ENCODE peak calls at places on chromosomes 16 and 17, in six cellular contexts. F, H, P, V, A and J are unnamed samples.

GRCh38 chr16:24098896-24099295 is 157.2 kb upstream of the CACNG3 start:
- DNase-seq in V (no peak), A (no peak), F (no peak), H (no peak), P (no peak), J (no peak)

GRCh38 chr16:78362736-78363135 is 263.3 kb downstream of the WWOX start:
- DNase-seq in F (no peak), P (no peak), H (no peak), V (peak), A (no peak), J (no peak)

GRCh38 chr17:50681260-50682200 is 26.2 kb downstream of the ANKRD40 start:
- DNase-seq in P (peak), A (no peak), V (peak), H (peak), F (no peak), J (peak)

GRCh38 chr16:49545243-49545642 is 171.6 kb downstream of the C16orf78 start:
- DNase-seq in F (no peak), A (no peak), P (no peak), V (no peak), H (no peak), J (no peak)

GRCh38 chr16:6517321-6517720 is 815.3 kb upstream of the RBFOX1 start:
- DNase-seq in V (no peak), H (no peak), P (no peak), A (no peak), F (no peak), J (no peak)

GRCh38 chr17:9576521-9577401 is at the start of gene CFAP52:
- DNase-seq in A (peak), P (peak), H (peak), V (peak), F (peak), J (peak)

GRCh38 chr17:76051071-76051467 is 21.2 kb downstream of the SRP68 start:
- DNase-seq in H (no peak), F (no peak), V (no peak), A (no peak), P (no peak), J (no peak)

GRCh38 chr17:8226536-8227237 is 16.3 kb upstream of the AURKB start:
- DNase-seq in F (peak), H (peak), P (no peak), V (peak), A (peak), J (peak)

GRCh38 chr16:30066882-30067583 is 1.5 kb downstream of the ALDOA start:
- DNase-seq in V (no peak), H (peak), A (no peak), P (no peak), F (no peak), J (no peak)

GRCh38 chr17:14014647-14015046 is 54.7 kb upstream of the COX10 start:
- DNase-seq in H (no peak), V (no peak), P (no peak), A (no peak), F (no peak), J (no peak)

DNA sequence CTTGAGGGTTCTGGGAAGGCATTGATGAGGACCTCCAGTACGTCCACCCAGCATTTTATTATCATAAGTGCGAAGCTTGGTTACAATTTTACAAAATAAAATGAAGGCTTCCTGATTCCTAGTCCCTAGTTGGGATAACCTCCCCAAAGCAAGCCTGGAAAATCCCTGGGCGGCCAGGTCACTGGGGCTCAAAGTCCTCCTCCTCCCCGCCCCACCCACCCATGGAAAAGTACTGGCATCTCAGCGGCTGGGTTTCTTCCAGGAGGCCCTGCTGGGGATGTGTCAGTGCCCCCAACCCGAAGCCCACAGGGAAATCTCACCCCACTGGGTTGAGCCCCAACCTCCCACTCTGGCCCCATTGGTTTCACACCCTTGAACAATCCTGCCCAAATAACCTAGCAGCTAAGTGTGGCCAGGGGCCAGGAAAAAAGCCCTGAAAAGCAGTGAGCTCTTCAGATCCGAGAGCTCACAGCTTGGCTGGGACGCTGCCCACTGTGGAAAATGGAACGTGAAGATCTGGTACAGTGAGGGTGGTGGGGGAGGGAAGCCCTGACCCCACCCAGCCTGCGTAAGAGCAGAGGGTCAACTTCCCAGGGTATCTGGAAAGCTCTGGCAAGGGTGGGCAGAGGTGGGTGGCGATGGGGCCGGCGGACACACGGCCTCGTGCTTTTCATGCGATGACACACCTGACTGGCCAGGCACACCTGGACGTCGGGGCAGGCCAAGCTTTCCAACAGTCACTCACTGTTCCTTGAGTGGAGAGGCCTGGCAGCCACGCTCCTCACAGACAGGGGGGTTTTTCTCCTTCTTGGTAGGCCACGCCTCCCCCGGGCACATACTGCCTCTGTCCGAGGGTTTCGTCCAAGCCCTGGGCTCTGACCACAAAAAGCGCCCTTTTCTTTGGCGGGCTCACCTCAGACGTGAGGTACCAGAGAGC is 324.5 kb downstream of the SOX9 start:
- DNase-seq in H (no peak), A (no peak), P (peak), V (no peak), F (no peak), J (no peak)
- TF ChIP-seq GABPA in H (no peak), A (no peak), P (no peak), V (no peak), F (no peak), J (no peak)

GRCh38 chr17:80492343-80493136 is 16.1 kb upstream of the NPTX1 start:
- DNase-seq in H (no peak), F (no peak), V (no peak), P (no peak), A (no peak), J (no peak)

GRCh38 chr17:80498242-80498919 is 22.0 kb upstream of the NPTX1 start:
- DNase-seq in H (no peak), A (no peak), F (no peak), V (no peak), P (peak), J (no peak)

GRCh38 chr17:80497726-80498241 is 21.4 kb upstream of the NPTX1 start:
- DNase-seq in V (no peak), F (no peak), P (no peak), A (no peak), H (no peak), J (no peak)

GRCh38 chr17:80491478-80492342 is 15.3 kb upstream of the NPTX1 start:
- DNase-seq in H (peak), F (no peak), P (peak), V (no peak), A (peak), J (no peak)

GRCh38 chr17:80494547-80494946 is 18.1 kb upstream of the NPTX1 start:
- DNase-seq in V (no peak), A (no peak), H (no peak), F (no peak), P (no peak), J (no peak)
- H3K4me3 ChIP-seq in V (no peak), A (no peak), H (no peak), F (no peak), P (no peak), J (no peak)

GRCh38 chr17:1640329-1641064 is 5.0 kb downstream of the SCARF1 start:
- DNase-seq in A (no peak), H (peak), F (no peak), P (no peak), V (no peak), J (no peak)
- TF ChIP-seq POLR2AphosphoS5 in A (no peak), H (no peak), F (no peak), P (no peak), V (no peak), J (no peak)

DNA sequence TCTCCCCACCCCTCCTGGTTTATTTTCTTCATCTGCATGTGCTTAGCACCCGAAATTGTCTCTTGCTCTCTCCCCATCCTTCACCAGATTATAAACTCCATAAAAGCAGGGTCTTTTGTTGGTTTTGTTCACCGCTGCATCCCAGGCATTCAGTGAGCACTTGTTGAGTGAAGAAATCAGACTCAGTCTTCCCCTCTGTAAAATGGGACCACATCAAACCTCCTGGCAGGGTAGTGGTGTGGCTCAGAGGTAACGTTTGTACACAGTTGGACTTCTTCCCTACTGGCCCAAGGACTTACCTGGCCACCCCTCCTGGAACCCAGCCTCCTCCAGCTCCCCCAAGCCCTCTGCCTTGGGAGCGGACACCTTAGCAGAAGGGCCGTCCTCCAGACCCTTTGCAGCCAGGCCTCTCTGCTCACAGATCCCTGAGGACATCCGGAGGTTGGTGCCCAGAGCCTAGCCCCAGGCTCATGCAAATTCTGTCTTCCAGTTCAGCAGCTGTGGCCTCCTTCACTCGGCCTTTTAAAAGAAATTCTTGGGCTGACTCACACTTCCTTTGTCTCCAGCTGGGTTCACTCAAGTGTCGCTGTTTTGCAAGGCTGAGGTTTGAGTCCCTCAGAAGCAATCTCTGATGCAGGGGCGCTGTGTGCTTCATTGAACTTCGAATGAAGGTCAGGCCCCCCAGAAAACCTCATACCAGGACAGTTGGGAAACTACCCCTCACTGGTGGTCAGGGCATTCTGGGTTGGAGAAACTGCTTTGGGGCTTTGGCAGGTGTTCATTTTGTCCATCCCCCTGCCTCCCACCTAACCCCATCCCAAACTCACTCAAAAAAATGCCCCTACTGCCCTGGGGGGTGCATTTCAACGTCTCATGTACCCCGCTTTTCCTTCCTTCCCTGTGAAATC is 16.8 kb upstream of the RMI2 start:
- DNase-seq in A (peak), V (no peak), P (no peak), H (no peak), F (peak), J (no peak)
- TF ChIP-seq GABPA in A (no peak), V (no peak), P (no peak), H (no peak), F (peak), J (no peak)

GRCh38 chr17:330993-331701 is 21.5 kb downstream of the RPH3AL start:
- DNase-seq in V (no peak), F (no peak), P (no peak), H (no peak), A (no peak), J (no peak)

GRCh38 chr17:332023-332422 is 20.6 kb downstream of the RPH3AL start:
- DNase-seq in H (no peak), F (no peak), P (no peak), A (no peak), V (no peak), J (no peak)

GRCh38 chr17:334974-335481 is 17.6 kb downstream of the RPH3AL start:
- DNase-seq in V (no peak), P (no peak), H (no peak), A (no peak), F (no peak), J (no peak)

GRCh38 chr17:333626-334396 is 18.8 kb downstream of the RPH3AL start:
- DNase-seq in V (peak), P (no peak), A (peak), H (peak), F (no peak), J (no peak)

DNA sequence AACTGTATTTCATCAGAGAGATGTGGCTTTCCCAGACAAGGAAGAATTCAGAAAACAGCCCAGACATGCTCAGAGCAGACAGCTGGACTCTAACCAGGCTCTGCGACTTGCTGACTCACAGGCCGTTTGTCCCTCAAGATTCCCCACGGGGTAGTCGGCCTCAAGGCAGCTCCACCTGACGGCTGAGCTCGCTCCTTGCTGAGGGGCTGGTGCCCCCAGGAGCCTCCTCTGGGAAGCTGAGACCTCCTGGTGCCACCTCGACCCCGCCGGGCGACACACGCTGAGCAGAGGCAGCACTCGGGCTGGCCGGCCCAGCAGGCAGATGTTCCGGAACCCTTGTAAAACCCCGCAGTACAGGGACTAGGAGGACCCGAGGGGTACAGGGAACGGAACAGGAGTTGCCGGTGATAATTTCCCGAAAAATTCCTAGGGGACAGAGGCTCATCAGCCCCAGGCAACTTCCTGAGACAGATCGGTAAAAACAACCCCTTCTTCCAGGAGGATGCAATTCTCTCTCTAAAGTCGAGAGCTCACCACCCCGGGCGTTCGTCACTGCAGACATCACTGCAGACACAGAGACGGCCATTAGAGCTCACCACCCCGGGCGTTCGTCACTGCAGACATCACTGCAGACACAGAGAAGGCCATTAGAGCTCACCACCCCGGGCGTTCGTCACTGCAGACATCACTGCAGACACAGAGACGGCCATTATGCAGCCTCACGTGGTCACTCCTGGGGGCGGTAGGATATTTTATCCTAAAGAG is 19.9 kb downstream of the RPH3AL start:
- DNase-seq in A (no peak), H (no peak), F (no peak), V (no peak), P (no peak), J (no peak)
- H3K4me3 ChIP-seq in A (no peak), H (no peak), F (no peak), V (no peak), P (no peak), J (no peak)

GRCh38 chr17:78678711-78679110 is 101.5 kb upstream of the DNAH17 start:
- DNase-seq in A (no peak), P (no peak), V (no peak), H (no peak), F (no peak), J (no peak)
- TF ChIP-seq POLR2AphosphoS5 in A (no peak), P (no peak), V (no peak), H (no peak), F (no peak), J (no peak)

GRCh38 chr16:69127966-69128510 is 4.3 kb downstream of the CHTF8 start:
- DNase-seq in V (no peak), H (no peak), A (no peak), F (no peak), P (no peak), J (no peak)

GRCh38 chr16:69120096-69120664 is 12.2 kb downstream of the CHTF8 start:
- DNase-seq in V (no peak), P (no peak), F (no peak), A (no peak), H (no peak), J (no peak)

GRCh38 chr16:69126221-69126620 is 6.2 kb downstream of the CHTF8 start:
- DNase-seq in P (no peak), V (no peak), A (no peak), H (no peak), F (no peak), J (no peak)

GRCh38 chr16:69119536-69119935 is 12.9 kb downstream of the CHTF8 start:
- DNase-seq in F (no peak), V (no peak), H (no peak), P (no peak), A (no peak), J (no peak)

DNA sequence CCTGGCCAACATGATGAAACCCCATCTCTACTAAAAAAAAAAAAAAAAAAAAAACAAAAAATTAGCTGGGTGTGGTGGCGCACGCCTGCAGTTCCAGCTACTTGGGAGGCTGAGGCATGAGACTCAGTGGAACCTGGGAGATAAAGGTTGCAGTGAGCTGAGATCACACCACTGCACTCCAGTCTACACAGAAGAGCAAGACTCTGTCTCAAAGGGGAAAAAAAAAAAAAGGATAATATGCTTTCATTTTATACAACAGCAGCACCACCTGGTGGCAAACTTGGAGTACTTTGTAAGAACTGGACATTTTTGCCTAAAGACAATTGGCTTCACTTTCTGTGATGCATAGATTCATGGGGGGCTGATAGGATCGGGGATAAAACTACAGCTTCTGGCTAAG is 8.5 kb downstream of the CHTF8 start:
- DNase-seq in F (no peak), V (peak), A (no peak), P (peak), H (peak), J (peak)
- TF ChIP-seq GABPA in F (no peak), V (no peak), A (no peak), P (no peak), H (no peak), J (no peak)

GRCh38 chr16:89358030-89359005 is 132.0 kb downstream of the ANKRD11 start:
- DNase-seq in V (no peak), A (no peak), P (no peak), F (no peak), H (no peak), J (peak)
- H3K4me3 ChIP-seq in V (no peak), A (no peak), P (no peak), F (no peak), H (no peak), J (no peak)